ENCODE peak calls at places on chromosome 15, in ten cellular contexts. Y is mesothelial cell of epicardium; A is GM12865; O is type B pancreatic cell; E is HCT116; I is A549; L is cardiac fibroblast; T is GM20000; M is MCF 10A; Z is CD8-positive, alpha-beta T cell. V is an unnamed sample.

GRCh38 chr15:101316529-101316928 is 21.5 kb upstream of the SNRPA1 start:
- DNase-seq in Y (no peak), A (no peak), O (no peak), E (no peak), I (no peak), L (no peak), T (no peak), M (no peak), Z (no peak), V (no peak)

GRCh38 chr15:59917504-59918157 is 86.5 kb upstream of the FOXB1 start:
- DNase-seq in Y (peak), A (peak), O (peak), E (peak), I (peak), L (peak), T (peak), M (peak), Z (peak), V (no peak)

GRCh38 chr15:76035593-76035992 is 23.4 kb upstream of the NRG4 start:
- DNase-seq in Y (no peak), A (no peak), O (no peak), E (no peak), I (no peak), L (no peak), T (no peak), M (no peak), Z (no peak), V (no peak)

GRCh38 chr15:73935547-73935946 is 9.3 kb downstream of the LOXL1 start:
- DNase-seq in Y (no peak), A (no peak), O (no peak), E (no peak), I (no peak), L (no peak), T (no peak), M (peak), Z (no peak), V (no peak)

GRCh38 chr15:36856339-36856973 is 243.9 kb downstream of the MEIS2 start:
- DNase-seq in Y (no peak), A (no peak), O (no peak), E (no peak), I (no peak), L (no peak), T (no peak), M (no peak), Z (no peak), V (no peak)

GRCh38 chr15:55897560-55898336 is 95.7 kb downstream of the NEDD4 start:
- DNase-seq in Y (no peak), A (peak), O (no peak), E (no peak), I (peak), L (peak), T (peak), M (peak), Z (no peak), V (no peak)

GRCh38 chr15:96409231-96410138 is 79.0 kb downstream of the NR2F2 start:
- DNase-seq in Y (peak), A (no peak), O (no peak), E (no peak), I (no peak), L (peak), T (peak), M (no peak), Z (no peak), V (no peak)

GRCh38 chr15:63719281-63719680 is 114.5 kb downstream of the HERC1 start:
- DNase-seq in Y (no peak), A (no peak), O (no peak), E (no peak), I (no peak), L (no peak), T (no peak), M (peak), Z (no peak), V (no peak)

GRCh38 chr15:96160269-96160668 is 170.2 kb upstream of the NR2F2 start:
- DNase-seq in Y (peak), A (no peak), O (no peak), E (no peak), I (no peak), L (peak), T (no peak), M (no peak), Z (no peak), V (no peak)

GRCh38 chr15:98609144-98609852 is 39.0 kb upstream of the IGF1R start:
- DNase-seq in Y (peak), A (no peak), O (peak), E (peak), I (no peak), L (peak), T (no peak), M (peak), Z (no peak), V (peak)

GRCh38 chr15:64387562-64388168 is at the start of gene TRIP4:
- DNase-seq in Y (peak), A (peak), O (peak), E (peak), I (peak), L (peak), T (peak), M (peak), Z (peak), V (peak)

GRCh38 chr15:73338058-73338457 is 30.7 kb downstream of the HCN4 start:
- DNase-seq in Y (no peak), A (no peak), O (no peak), E (no peak), I (no peak), L (no peak), T (no peak), M (no peak), Z (no peak), V (no peak)

GRCh38 chr15:53987480-53987879 is 9.2 kb downstream of the UNC13C start:
- DNase-seq in Y (no peak), A (no peak), O (no peak), E (no peak), I (no peak), L (no peak), T (no peak), M (no peak), Z (no peak), V (no peak)

GRCh38 chr15:101059381-101060341 is 140.5 kb downstream of the LRRK1 start:
- DNase-seq in Y (peak), A (no peak), O (peak), E (no peak), I (no peak), L (no peak), T (no peak), M (no peak), Z (no peak), V (peak)

GRCh38 chr15:95843241-95843851 is 487.2 kb upstream of the NR2F2 start:
- DNase-seq in Y (no peak), A (peak), O (no peak), E (no peak), I (no peak), L (peak), T (no peak), M (no peak), Z (no peak), V (no peak)

GRCh38 chr15:89171136-89172072 is 50.0 kb downstream of the RLBP1 start:
- DNase-seq in Y (no peak), A (peak), O (peak), E (peak), I (peak), L (peak), T (peak), M (peak), Z (no peak), V (no peak)

GRCh38 chr15:88476635-88477038 is 9.1 kb downstream of the MRPS11 start:
- DNase-seq in Y (no peak), A (peak), O (no peak), E (peak), I (peak), L (peak), T (peak), M (peak), Z (no peak), V (no peak)

GRCh38 chr15:67409175-67409574 is 111.8 kb upstream of the C15orf61 start:
- DNase-seq in Y (no peak), A (no peak), O (no peak), E (no peak), I (no peak), L (no peak), T (no peak), M (no peak), Z (no peak), V (no peak)

GRCh38 chr15:47203993-47204392 is 513.3 kb upstream of the SEMA6D start:
- DNase-seq in Y (no peak), A (no peak), O (no peak), E (no peak), I (no peak), L (no peak), T (no peak), M (no peak), Z (no peak), V (no peak)

DNA sequence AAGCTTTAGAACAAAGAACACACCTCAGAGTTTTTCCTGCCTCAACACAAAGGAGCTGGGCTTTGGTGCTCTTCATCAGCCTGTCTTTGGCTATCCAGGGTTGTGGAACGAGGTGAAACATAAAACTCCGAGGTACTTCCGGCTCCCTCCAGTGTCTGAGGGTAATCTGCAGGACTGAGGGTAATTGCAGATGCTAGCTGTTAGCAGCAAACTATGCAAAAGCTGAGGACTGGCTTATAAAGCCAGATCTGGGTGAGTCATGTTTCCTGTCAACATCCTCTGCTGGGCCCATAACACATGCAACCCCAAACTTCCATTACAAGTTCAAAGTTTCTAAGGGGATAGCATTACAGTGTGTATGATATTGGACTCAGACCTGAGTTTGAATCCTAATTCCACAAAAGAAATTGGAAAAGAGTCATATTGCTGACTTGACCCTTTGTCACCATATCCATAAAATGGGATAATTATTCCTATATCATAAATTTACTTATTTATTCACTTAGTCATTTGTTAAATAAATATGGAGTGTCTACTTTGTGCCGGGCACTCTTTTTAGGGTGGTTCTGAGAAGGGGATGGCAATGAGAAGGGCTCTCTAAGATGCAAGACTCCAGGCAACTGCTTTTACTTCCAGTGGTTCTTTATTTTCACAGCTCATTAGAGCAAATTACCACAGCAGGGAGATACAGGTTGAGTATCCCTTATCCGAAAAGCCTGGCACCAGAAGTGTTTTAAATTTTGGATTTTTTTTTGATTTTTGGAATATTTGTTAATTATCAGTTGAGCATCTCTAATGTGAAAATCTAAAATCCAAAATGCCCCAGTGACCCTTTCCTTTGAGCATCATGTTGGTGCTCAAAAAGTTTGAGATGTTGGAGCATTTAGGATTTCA is 9.5 kb upstream of the TRIM69 start:
- DNase-seq in Y (no peak), A (peak), O (no peak), E (peak), I (peak), L (peak), T (peak), M (peak), Z (peak), V (no peak)
- TF ChIP-seq CTCF in Y (no peak), A (no peak), O (no peak), E (no peak), I (no peak), L (no peak), T (no peak), M (no peak), Z (no peak), V (no peak)

DNA sequence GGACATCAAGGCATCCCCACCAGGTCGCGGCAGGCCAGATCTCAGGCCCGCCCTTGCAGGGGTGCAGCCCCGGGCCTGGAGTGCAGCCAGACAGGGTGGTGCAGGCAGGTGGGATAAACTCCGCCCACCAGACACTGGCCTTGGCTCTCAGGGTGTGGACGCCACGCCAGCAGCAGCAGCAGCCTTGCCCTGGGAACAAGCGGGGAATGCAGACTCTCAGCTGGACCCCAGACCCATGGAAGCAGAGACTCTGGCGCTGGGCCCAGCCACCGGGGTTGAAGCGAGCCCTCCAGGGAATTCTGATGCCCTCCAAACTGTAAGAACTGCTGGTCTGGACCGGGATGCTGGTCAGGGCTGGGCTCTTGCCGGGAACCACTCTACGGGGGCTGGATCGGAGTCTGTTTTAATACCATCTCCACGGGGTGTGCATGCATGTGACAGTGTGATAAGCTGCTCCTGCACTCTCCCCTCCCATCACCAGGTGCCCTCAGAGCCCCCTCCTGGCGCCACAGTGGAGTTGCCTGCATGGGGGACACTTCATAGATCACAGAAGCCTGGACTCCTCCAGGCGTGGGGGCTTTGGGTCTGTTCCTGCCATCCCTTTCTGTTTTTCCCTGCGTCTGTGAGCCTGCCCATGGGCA is 142.7 kb downstream of the NSMCE3 start:
- DNase-seq in Y (no peak), A (peak), O (no peak), E (no peak), I (peak), L (no peak), T (no peak), M (no peak), Z (no peak), V (no peak)
- TF ChIP-seq CTCF in Y (no peak), A (peak), O (peak), E (peak), I (no peak), L (no peak), T (no peak), M (no peak), Z (no peak), V (peak)

GRCh38 chr15:28901987-28902745 is 16.4 kb downstream of the APBA2 start:
- DNase-seq in Y (no peak), A (no peak), O (no peak), E (no peak), I (peak), L (no peak), T (no peak), M (no peak), Z (no peak), V (no peak)
- TF ChIP-seq CTCF in Y (no peak), A (no peak), O (peak), E (peak), I (peak), L (peak), T (no peak), M (no peak), Z (no peak), V (no peak)

DNA sequence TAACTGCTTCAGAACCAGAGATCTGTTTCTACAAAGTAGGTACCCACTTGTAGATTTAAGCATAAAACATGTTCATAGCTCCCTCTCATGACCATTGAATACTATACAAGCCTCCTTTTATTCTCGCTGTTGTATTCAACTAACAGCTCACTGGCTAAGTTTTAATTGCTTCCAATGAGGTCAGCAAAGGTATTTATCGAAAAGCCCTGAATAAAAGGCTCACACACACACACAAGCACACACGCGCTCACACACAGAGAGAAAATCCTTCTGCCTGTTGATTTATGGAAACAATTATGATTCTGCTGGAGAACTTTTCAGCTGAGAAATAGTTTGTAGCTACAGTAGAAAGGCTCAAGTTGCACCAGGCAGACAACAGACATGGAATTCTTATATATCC is at the start of gene FGF7:
- DNase-seq in Y (no peak), A (no peak), O (no peak), E (no peak), I (no peak), L (peak), T (no peak), M (no peak), Z (no peak), V (no peak)
- TF ChIP-seq CTCF in Y (no peak), A (no peak), O (no peak), E (no peak), I (no peak), L (no peak), T (no peak), M (no peak), Z (no peak), V (no peak)

DNA sequence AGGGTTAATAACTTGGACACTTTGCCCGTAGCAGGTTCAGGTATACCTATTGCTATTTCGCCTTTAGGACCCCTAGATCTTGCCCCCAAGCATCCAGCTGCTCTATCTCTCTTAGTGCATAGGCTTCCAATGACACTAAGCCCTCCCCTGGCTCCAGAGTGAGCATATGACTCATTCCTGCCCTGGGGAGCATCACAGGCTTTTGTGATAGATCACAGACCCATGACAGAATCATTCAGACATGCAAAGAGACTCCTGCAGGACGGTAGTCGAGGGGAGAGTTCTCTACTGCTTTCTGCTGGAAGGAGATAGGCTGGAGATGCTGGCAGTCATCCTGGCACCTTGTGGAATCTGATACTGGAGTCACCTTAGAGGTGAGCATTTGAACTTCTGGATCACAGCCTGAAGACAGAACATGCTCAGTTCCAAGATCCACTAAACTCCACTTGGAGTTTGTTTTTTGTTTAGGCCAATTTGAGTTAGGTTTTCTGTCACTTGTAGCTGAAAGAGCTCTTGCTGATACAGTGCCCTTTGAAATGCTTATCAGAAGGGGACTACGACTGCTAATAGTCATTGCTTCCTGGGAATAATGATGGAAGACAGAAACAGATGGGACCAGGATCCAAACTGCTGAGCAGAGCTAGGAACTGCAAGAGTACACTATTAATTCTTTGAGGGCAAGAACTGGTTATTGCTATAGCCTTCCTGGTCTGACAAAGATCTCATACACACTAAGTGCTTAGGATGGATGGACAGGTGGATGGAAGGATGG is 11.0 kb downstream of the LYSMD2 start:
- DNase-seq in Y (no peak), A (peak), O (no peak), E (peak), I (peak), L (peak), T (peak), M (peak), Z (no peak), V (no peak)
- TF ChIP-seq CTCF in Y (no peak), A (no peak), O (no peak), E (no peak), I (no peak), L (peak), T (no peak), M (no peak), Z (no peak), V (no peak)

DNA sequence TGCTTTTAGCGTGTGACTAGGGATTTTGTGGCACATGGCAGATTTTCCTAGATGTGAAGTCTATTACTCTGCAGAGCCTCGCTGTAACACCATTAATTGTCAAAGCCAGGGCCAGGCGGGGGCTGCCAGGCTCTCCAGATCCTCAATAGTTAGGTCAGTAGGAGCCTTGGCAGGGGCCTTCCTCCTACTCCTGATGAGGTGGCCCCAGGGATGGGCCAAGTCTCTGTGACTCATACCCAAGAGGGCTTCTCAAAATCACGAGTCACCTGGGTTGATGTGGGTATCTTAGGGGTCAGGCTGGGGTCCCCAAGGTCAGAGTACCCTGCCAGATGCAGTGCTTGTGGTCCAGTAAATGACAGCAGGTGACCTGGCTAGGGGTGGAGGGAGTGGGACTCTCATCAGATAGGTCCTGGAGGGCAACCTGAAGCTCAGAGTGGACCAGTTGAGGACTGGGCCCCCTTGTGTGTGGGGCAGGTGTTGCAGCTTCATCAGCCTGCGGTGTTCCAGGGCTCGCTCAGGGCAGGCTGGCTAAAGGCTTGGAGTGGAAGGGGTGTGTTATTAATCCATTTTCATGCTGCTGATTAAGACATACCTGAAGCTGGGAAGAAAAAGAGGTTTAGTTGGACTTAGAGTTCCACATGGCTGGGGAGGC is 88.5 kb upstream of the MYZAP start:
- DNase-seq in Y (no peak), A (peak), O (no peak), E (no peak), I (peak), L (no peak), T (no peak), M (peak), Z (no peak), V (no peak)
- TF ChIP-seq CTCF in Y (no peak), A (peak), O (peak), E (peak), I (no peak), L (peak), T (no peak), M (no peak), Z (no peak), V (peak)

GRCh38 chr15:52336530-52336929 is 40.9 kb upstream of the MYO5C start:
- DNase-seq in Y (no peak), A (no peak), O (no peak), E (no peak), I (peak), L (no peak), T (no peak), M (no peak), Z (no peak), V (no peak)
- TF ChIP-seq CTCF in Y (no peak), A (no peak), O (no peak), E (no peak), I (peak), L (no peak), T (no peak), M (no peak), Z (no peak), V (peak)